ENCODE peak calls at places on chromosomes 4 and X, in four cellular contexts. Q is cardiac fibroblast, S is neural crest cell, L is astrocyte of the spinal cord. T is an unnamed sample.

GRCh38 chr4:36235306-36235705 is 9.0 kb downstream of the ARAP2 start:
- DNase-seq in S (no peak), Q (no peak), L (no peak), T (no peak)

GRCh38 chr4:109368661-109369060 is 65.0 kb upstream of the SEC24B start:
- DNase-seq in Q (peak; percentile 16), L (peak; percentile 12), S (no peak), T (peak; percentile 73)

GRCh38 chr4:120838784-120839183 is 83.7 kb downstream of the PRDM5 start:
- DNase-seq in L (no peak), Q (no peak), S (no peak), T (no peak)

GRCh38 chr4:3031357-3032064 is 42.8 kb downstream of the HTT-AS start:
- DNase-seq in S (no peak), L (no peak), Q (no peak), T (no peak)

GRCh38 chr4:8167291-8167690 is 8.7 kb upstream of the ABLIM2 start:
- DNase-seq in S (no peak), Q (no peak), L (no peak), T (no peak)

GRCh38 chr4:156837625-156838345 is 133.8 kb downstream of the PDGFC start:
- DNase-seq in Q (peak; percentile 24), L (no peak), S (no peak), T (peak; percentile 48)

GRCh38 chrX:155048997-155049619 is 21.8 kb downstream of the CMC4 start:
- DNase-seq in S (peak; percentile 44), Q (peak; percentile 68), L (peak; percentile 53), T (no peak)

GRCh38 chrX:29662759-29663503 is 552.4 kb upstream of the MAGEB2 start:
- DNase-seq in S (no peak), L (peak; percentile 94), Q (peak; percentile 94), T (peak; percentile 74)

GRCh38 chr4:106245176-106245575 is 70.8 kb downstream of the TBCK start:
- DNase-seq in L (no peak), S (no peak), Q (peak; percentile 8), T (no peak)

GRCh38 chr4:66640216-66640615 is 905.1 kb downstream of the CENPC start:
- DNase-seq in L (no peak), S (no peak), Q (no peak), T (no peak)

GRCh38 chr4:181688886-181689285 is 554.3 kb upstream of the TENM3 start:
- DNase-seq in L (peak; percentile 52), Q (peak; percentile 11), S (no peak), T (no peak)

GRCh38 chr4:110622841-110623709 is at the start of gene PITX2:
- DNase-seq in S (peak; percentile 92), Q (peak; percentile 88), L (peak; percentile 83), T (peak; percentile 89)

GRCh38 chrX:19670854-19671620 is 155.7 kb upstream of the MAP3K15 start:
- DNase-seq in S (no peak), L (peak; percentile 84), Q (peak; percentile 80), T (peak; percentile 50)

GRCh38 chr4:7426525-7427171 is 8.1 kb downstream of the PSAPL1 start:
- DNase-seq in L (no peak), Q (no peak), S (no peak), T (no peak)

GRCh38 chr4:19592391-19592790 is 659.3 kb upstream of the SLIT2 start:
- DNase-seq in Q (peak; percentile 63), L (no peak), S (no peak), T (no peak)

GRCh38 chr4:151114986-151115385 is 15.6 kb downstream of the RPS3A start:
- DNase-seq in L (peak; percentile 17), Q (peak; percentile 40), S (no peak), T (no peak)

GRCh38 chr4:179007758-179008157 is 1565.5 kb upstream of the AGA start:
- DNase-seq in Q (no peak), S (no peak), L (no peak), T (no peak)

GRCh38 chrX:153627675-153628111 is 19.3 kb upstream of the DUSP9 start:
- DNase-seq in L (no peak), S (no peak), Q (no peak), T (no peak)

GRCh38 chr4:56648245-56649151 is 32.6 kb downstream of the HOPX start:
- DNase-seq in Q (peak; percentile 38), S (no peak), L (no peak), T (no peak)

GRCh38 chr4:169009281-169010124 is 552 bp downstream of the CBR4 start:
- DNase-seq in Q (peak; percentile 65), L (peak; percentile 23), S (peak; percentile 36), T (no peak)

GRCh38 chrX:97704881-97705280 is 821.2 kb downstream of the RPA4 start:
- DNase-seq in Q (no peak), L (no peak), S (no peak), T (no peak)

GRCh38 chr4:109967798-109968520 is 55.3 kb downstream of the EGF start:
- DNase-seq in S (no peak), Q (peak; percentile 65), L (peak; percentile 63), T (no peak)

GRCh38 chr4:160772668-160773067 is 1391.1 kb downstream of the FSTL5 start:
- DNase-seq in S (no peak), Q (no peak), L (peak; percentile 27), T (no peak)

GRCh38 chrX:20995829-20996228 is 378.4 kb upstream of the CNKSR2 start:
- DNase-seq in S (no peak), Q (no peak), L (no peak), T (no peak)

GRCh38 chrX:47217121-47217851 is 1.2 kb upstream of the CDK16 start:
- DNase-seq in S (peak; percentile 17), L (no peak), Q (peak; percentile 66), T (peak; percentile 18)

GRCh38 chr4:56990109-56990508 is 11.4 kb downstream of the POLR2B start:
- DNase-seq in L (peak; percentile 52), S (no peak), Q (peak; percentile 70), T (peak; percentile 25)

GRCh38 chrX:17553961-17554482 is 179.0 kb downstream of the NHS start:
- DNase-seq in Q (peak; percentile 22), S (no peak), L (no peak), T (no peak)

GRCh38 chrX:132023117-132023895 is at the start of gene STK26:
- DNase-seq in S (peak; percentile 72), L (peak; percentile 44), Q (peak; percentile 67), T (peak; percentile 13)

T was measured in skeletal muscle cell.